ENCODE peak calls at places on chromosomes 7 and 10, in four cellular contexts. One of them, this sample, is unnamed.

GRCh38 chr7:107147464-107148214 is 21.2 kb upstream of the HBP1 start:
- DNase-seq in stomach: no peak
- DNase-seq in HCT116: peak; percentile 34
- DNase-seq in suprapubic skin: no peak
- DNase-seq in this sample: no peak

GRCh38 chr7:128041203-128041602 is 10.0 kb upstream of the LRRC4 start:
- DNase-seq in suprapubic skin: no peak
- DNase-seq in stomach: no peak
- DNase-seq in HCT116: no peak
- DNase-seq in this sample: no peak

GRCh38 chr10:89295597-89295996 is 6.2 kb upstream of the IFIT2 start:
- DNase-seq in HCT116: no peak
- DNase-seq in suprapubic skin: no peak
- DNase-seq in stomach: no peak
- DNase-seq in this sample: no peak

GRCh38 chr7:12244129-12244528 is 33.0 kb downstream of the TMEM106B start:
- DNase-seq in stomach: peak; percentile 44
- DNase-seq in HCT116: peak; percentile 23
- DNase-seq in suprapubic skin: no peak
- DNase-seq in this sample: peak; percentile 34

GRCh38 chr7:30654296-30655090 is 27.8 kb downstream of the CRHR2 start:
- DNase-seq in HCT116: no peak
- DNase-seq in stomach: peak; percentile 17
- DNase-seq in suprapubic skin: peak; percentile 63
- DNase-seq in this sample: no peak

GRCh38 chr7:25857376-25858067 is 294.5 kb upstream of the NFE2L3 start:
- DNase-seq in stomach: no peak
- DNase-seq in suprapubic skin: no peak
- DNase-seq in HCT116: no peak
- DNase-seq in this sample: peak; percentile 82

GRCh38 chr10:89894051-89894450 is 192.7 kb downstream of the KIF20B start:
- DNase-seq in stomach: no peak
- DNase-seq in HCT116: no peak
- DNase-seq in suprapubic skin: no peak
- DNase-seq in this sample: no peak

GRCh38 chr10:103504181-103504783 is 10.8 kb downstream of the NEURL1 start:
- DNase-seq in stomach: peak; percentile 34
- DNase-seq in suprapubic skin: no peak
- DNase-seq in HCT116: peak; percentile 61
- DNase-seq in this sample: no peak

GRCh38 chr10:114540191-114540590 is 117.9 kb downstream of the ABLIM1 start:
- DNase-seq in stomach: no peak
- DNase-seq in suprapubic skin: no peak
- DNase-seq in HCT116: no peak
- DNase-seq in this sample: no peak

GRCh38 chr10:114538544-114538906 is 119.5 kb downstream of the ABLIM1 start:
- DNase-seq in stomach: peak; percentile 81
- DNase-seq in HCT116: no peak
- DNase-seq in suprapubic skin: no peak
- DNase-seq in this sample: peak; percentile 85

GRCh38 chr10:114541081-114541833 is 116.8 kb downstream of the ABLIM1 start:
- DNase-seq in stomach: peak; percentile 63
- DNase-seq in HCT116: no peak
- DNase-seq in suprapubic skin: peak; percentile 88
- DNase-seq in this sample: peak; percentile 61

GRCh38 chr10:114537791-114538543 is 120.1 kb downstream of the ABLIM1 start:
- DNase-seq in suprapubic skin: no peak
- DNase-seq in stomach: no peak
- DNase-seq in HCT116: no peak
- DNase-seq in this sample: no peak

DNA sequence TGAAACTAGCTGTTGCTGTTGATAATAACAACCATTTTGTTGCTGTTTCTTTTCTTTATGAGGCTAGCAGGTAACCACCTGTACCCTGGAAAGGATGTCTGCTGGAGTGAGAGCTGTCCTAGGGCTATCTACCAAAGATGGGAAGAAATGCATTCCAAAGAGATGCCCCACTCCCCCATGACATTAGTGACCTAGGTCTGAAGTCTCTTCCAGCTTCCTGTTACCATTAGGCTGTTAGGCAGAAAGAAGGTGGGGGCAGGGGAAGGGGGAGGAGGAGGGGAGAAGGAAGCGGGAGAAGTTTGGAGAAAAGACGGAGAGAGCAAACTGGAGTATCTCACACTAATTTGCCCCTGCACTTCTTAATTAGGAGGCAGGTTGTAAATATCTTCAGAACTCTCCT is 118.5 kb downstream of the ABLIM1 start:
- DNase-seq in suprapubic skin: no peak
- DNase-seq in stomach: no peak
- DNase-seq in HCT116: no peak
- DNase-seq in this sample: no peak
- TF ChIP-seq POLR2AphosphoS5 in suprapubic skin: no peak
- TF ChIP-seq POLR2AphosphoS5 in stomach: no peak
- TF ChIP-seq POLR2AphosphoS5 in HCT116: no peak
- TF ChIP-seq POLR2AphosphoS5 in this sample: no peak

GRCh38 chr7:55507743-55508142 is 64.6 kb downstream of the VOPP1 start:
- DNase-seq in stomach: no peak
- DNase-seq in suprapubic skin: no peak
- DNase-seq in HCT116: no peak
- DNase-seq in this sample: no peak

GRCh38 chr7:55508301-55509011 is 63.8 kb downstream of the VOPP1 start:
- DNase-seq in HCT116: no peak
- DNase-seq in suprapubic skin: no peak
- DNase-seq in stomach: no peak
- DNase-seq in this sample: no peak

GRCh38 chr7:55512635-55513034 is 59.7 kb downstream of the VOPP1 start:
- DNase-seq in HCT116: no peak
- DNase-seq in suprapubic skin: no peak
- DNase-seq in stomach: no peak
- DNase-seq in this sample: no peak

GRCh38 chr7:55510621-55511020 is 61.7 kb downstream of the VOPP1 start:
- DNase-seq in stomach: no peak
- DNase-seq in HCT116: no peak
- DNase-seq in suprapubic skin: no peak
- DNase-seq in this sample: no peak

DNA sequence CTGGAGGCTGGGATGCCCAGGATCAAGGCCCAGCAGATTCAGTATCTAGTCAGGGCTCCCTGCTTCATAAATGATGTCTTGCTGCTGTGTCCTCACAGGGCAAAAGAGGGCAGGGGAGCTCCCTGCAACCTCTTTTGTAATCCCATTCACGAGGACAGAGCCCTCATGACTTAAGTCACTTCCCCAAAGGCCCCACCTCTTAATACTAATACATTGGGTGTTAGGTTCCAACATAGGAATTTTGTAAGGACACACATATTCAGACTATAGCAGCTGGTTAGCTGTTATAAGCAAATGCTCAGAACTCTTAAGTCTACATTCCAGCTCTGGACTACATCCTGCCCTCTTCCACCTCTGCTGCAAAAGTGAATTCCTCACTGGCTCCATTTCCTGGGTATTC is 63.0 kb downstream of the VOPP1 start:
- DNase-seq in stomach: no peak
- DNase-seq in suprapubic skin: no peak
- DNase-seq in HCT116: no peak
- DNase-seq in this sample: no peak
- TF ChIP-seq POLR2A in stomach: no peak
- TF ChIP-seq POLR2A in suprapubic skin: no peak
- TF ChIP-seq POLR2A in HCT116: no peak
- TF ChIP-seq POLR2A in this sample: no peak

GRCh38 chr7:27187702-27188665 is 3.0 kb upstream of the HOXA11 start:
- DNase-seq in suprapubic skin: peak; percentile 74
- DNase-seq in stomach: peak; percentile 20
- DNase-seq in HCT116: no peak
- DNase-seq in this sample: peak; percentile 35

GRCh38 chr7:27187158-27187701 is 2.2 kb upstream of the HOXA11 start:
- DNase-seq in stomach: no peak
- DNase-seq in HCT116: no peak
- DNase-seq in suprapubic skin: no peak
- DNase-seq in this sample: no peak

GRCh38 chr7:27189560-27190283 is 4.7 kb upstream of the HOXA11 start:
- DNase-seq in HCT116: no peak
- DNase-seq in suprapubic skin: peak; percentile 41
- DNase-seq in stomach: peak; percentile 8
- DNase-seq in this sample: peak; percentile 41

GRCh38 chr7:27190284-27190748 is 5.3 kb upstream of the HOXA11 start:
- DNase-seq in stomach: peak; percentile 4
- DNase-seq in suprapubic skin: peak; percentile 29
- DNase-seq in HCT116: no peak
- DNase-seq in this sample: no peak

GRCh38 chr7:27188666-27189559 is 3.9 kb upstream of the HOXA11 start:
- DNase-seq in suprapubic skin: peak; percentile 79
- DNase-seq in HCT116: no peak
- DNase-seq in stomach: peak; percentile 28
- DNase-seq in this sample: peak; percentile 78
- H3K4me1 ChIP-seq in suprapubic skin: peaks cover 58% of the 10 kb centered on the region
- H3K4me1 ChIP-seq in HCT116: peaks cover 4% of the 10 kb centered on the region
- H3K4me1 ChIP-seq in stomach: peaks cover 66% of the 10 kb centered on the region
- H3K4me1 ChIP-seq in this sample: peaks cover 64% of the 10 kb centered on the region

DNA sequence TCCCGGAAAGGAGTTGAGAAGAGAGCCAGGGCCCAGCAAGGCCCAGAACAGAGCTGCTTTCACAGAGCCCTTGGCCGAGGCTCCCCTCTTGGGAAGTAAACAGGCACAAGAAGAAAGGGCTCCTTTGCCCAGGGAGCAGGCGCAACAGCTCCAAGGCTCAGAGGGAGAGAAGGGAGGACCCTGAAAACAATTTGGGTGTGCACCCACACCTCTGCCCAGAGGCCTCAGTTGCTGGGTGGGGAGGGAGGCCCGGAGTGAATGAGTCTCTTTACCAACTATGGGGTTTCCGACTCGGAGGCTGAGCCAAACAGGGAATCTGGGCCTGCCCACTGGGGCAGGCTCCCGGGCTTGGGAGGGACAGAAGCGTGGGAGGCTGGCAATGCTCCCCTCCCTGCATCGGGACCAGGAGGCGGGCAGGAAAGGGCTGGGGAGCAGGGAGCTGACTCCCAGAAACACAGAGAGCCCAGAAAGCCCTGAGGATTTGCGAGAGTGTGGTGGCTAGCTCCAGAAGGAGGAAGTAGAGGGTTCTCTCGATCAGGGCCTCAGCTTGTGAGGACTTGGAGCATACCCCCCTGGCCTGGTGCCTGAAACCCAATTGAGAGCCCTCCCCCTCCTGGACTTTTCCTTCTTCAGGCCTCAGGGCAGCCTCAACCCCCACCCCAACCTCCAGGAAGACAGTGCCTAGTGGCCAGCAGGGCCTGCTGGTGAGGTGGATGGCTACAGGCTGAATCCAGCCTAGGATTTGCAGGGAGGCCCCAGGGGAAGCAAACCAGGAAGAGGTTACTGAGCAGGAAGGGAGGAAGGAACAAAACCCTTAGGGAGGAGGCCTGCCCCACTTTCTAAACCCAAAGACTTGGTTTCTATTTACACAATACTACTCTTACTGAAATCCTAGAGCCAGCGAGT is 6.2 kb downstream of the C10orf105 start:
- DNase-seq in stomach: peak; percentile 65
- DNase-seq in suprapubic skin: peak; percentile 94
- DNase-seq in HCT116: no peak
- DNase-seq in this sample: peak; percentile 69
- TF ChIP-seq POLR2AphosphoS5 in stomach: no peak
- TF ChIP-seq POLR2AphosphoS5 in suprapubic skin: no peak
- TF ChIP-seq POLR2AphosphoS5 in HCT116: no peak
- TF ChIP-seq POLR2AphosphoS5 in this sample: peak; percentile 18

DNA sequence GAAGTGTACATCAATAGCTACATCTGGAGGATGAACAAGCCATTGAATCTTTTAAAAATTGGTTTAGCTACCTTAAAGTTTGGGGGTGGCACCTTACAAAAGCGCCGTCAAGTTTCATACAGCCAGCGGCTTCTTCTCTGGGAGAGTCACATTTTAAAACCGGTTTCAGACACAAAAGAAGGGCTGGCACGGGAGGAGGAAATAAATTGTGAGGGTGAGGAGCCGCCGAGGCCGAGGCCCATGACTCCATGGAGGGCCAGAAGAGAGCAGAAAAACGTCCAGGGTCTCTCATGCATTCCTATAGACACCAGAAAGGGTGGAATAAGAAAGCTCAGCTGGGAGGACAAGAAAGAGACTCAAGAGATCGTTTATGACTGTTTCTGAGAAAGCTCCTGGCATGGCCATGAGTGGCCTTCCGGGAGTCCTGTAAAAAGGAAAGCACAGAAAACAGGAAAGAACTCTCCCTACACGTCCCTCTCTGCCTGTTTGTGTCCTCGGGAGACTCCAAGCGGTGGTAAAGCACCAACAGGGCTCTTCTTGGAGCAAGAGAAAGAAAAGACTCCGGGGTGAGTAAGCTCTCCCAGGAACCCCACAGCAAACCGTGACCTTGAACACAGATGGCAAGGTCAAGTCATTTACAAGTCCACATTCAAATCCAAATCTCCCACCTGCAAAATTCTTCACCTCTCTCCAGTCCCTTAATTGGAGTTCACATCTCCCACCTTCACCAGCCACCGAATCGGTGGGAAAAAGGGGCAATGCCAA is 1.8 kb downstream of the FRAT2 start:
- DNase-seq in suprapubic skin: no peak
- DNase-seq in stomach: peak; percentile 61
- DNase-seq in HCT116: no peak
- DNase-seq in this sample: peak; percentile 59
- TF ChIP-seq POLR2A in suprapubic skin: no peak
- TF ChIP-seq POLR2A in stomach: no peak
- TF ChIP-seq POLR2A in HCT116: no peak
- TF ChIP-seq POLR2A in this sample: no peak

GRCh38 chr7:150787321-150788281 is 12.6 kb downstream of the TMEM176B start:
- DNase-seq in suprapubic skin: no peak
- DNase-seq in stomach: no peak
- DNase-seq in HCT116: no peak
- DNase-seq in this sample: no peak

GRCh38 chr7:150788474-150789269 is 11.5 kb downstream of the TMEM176B start:
- DNase-seq in stomach: no peak
- DNase-seq in suprapubic skin: no peak
- DNase-seq in HCT116: no peak
- DNase-seq in this sample: peak; percentile 29

GRCh38 chr7:150791304-150791703 is 8.9 kb downstream of the TMEM176B start:
- DNase-seq in stomach: no peak
- DNase-seq in suprapubic skin: no peak
- DNase-seq in HCT116: no peak
- DNase-seq in this sample: no peak

GRCh38 chr7:150791746-150792452 is 8.3 kb downstream of the TMEM176B start:
- DNase-seq in HCT116: no peak
- DNase-seq in suprapubic skin: no peak
- DNase-seq in stomach: no peak
- DNase-seq in this sample: no peak

GRCh38 chr7:150790416-150791075 is 9.6 kb downstream of the TMEM176B start:
- DNase-seq in suprapubic skin: no peak
- DNase-seq in HCT116: no peak
- DNase-seq in stomach: no peak
- DNase-seq in this sample: no peak
- H3K4me1 ChIP-seq in suprapubic skin: peaks cover 24% of the 10 kb centered on the region
- H3K4me1 ChIP-seq in HCT116: no peaks in the 10 kb centered on the region
- H3K4me1 ChIP-seq in stomach: peaks cover 33% of the 10 kb centered on the region
- H3K4me1 ChIP-seq in this sample: peaks cover 15% of the 10 kb centered on the region

This sample was measured in transverse colon.